ENCODE peak calls at places on chromosomes 11 and 22, in seven cellular contexts. G is neuronal stem cell, J is H1, X is IMR-90, I is mesendoderm, N is H9, L is trophoblast cell. F is an unnamed sample.

GRCh38 chr11:59629996-59630395 is 14.4 kb upstream of the OSBP start:
- DNase-seq in G (no peak), X (no peak), L (no peak), J (no peak), N (no peak), I (no peak), F (no peak)

GRCh38 chr11:47179655-47179991 is 2.9 kb upstream of the ARFGAP2 start:
- DNase-seq in L (peak), J (no peak), X (peak), N (peak), I (peak), G (peak), F (peak)

GRCh38 chr22:30869996-30870395 is 98.6 kb downstream of the MORC2 start:
- DNase-seq in J (no peak), G (no peak), N (no peak), I (no peak), L (no peak), X (no peak), F (no peak)

GRCh38 chr22:50399751-50400331 is 56.7 kb downstream of the PPP6R2 start:
- DNase-seq in L (peak), I (peak), J (peak), X (no peak), N (peak), G (peak), F (peak)

GRCh38 chr22:24592846-24593809 is at the start of gene LRRC75B:
- DNase-seq in N (peak), X (peak), L (peak), I (peak), G (peak), J (peak), F (peak)

GRCh38 chr11:100739636-100740035 is 52.5 kb downstream of the ARHGAP42 start:
- DNase-seq in J (no peak), I (peak), X (peak), L (peak), N (no peak), G (no peak), F (peak)

GRCh38 chr11:9639985-9640384 is 23.9 kb upstream of the SWAP70 start:
- DNase-seq in X (no peak), G (no peak), L (peak), N (no peak), I (no peak), J (no peak), F (no peak)

GRCh38 chr11:120035756-120036155 is 102.2 kb downstream of the TRIM29 start:
- DNase-seq in L (no peak), N (no peak), X (no peak), J (no peak), G (no peak), I (no peak), F (no peak)

GRCh38 chr11:115266066-115266465 is 238.1 kb downstream of the CADM1 start:
- DNase-seq in G (no peak), N (no peak), L (no peak), X (no peak), J (no peak), I (no peak), F (no peak)

GRCh38 chr11:14117632-14118031 is 155.1 kb downstream of the SPON1 start:
- DNase-seq in I (no peak), L (no peak), J (no peak), X (no peak), G (no peak), N (no peak), F (no peak)

GRCh38 chr22:33431300-33431699 is 373.1 kb upstream of the SYN3 start:
- DNase-seq in X (no peak), I (no peak), L (no peak), G (no peak), N (no peak), J (no peak), F (no peak)

GRCh38 chr11:68962527-68963250 is 18.1 kb downstream of the MRGPRD start:
- DNase-seq in G (no peak), X (no peak), N (peak), I (no peak), L (peak), J (no peak), F (no peak)

GRCh38 chr11:44597358-44598009 is 32.0 kb downstream of the CD82 start:
- DNase-seq in J (no peak), L (no peak), N (no peak), X (no peak), I (no peak), G (no peak), F (no peak)

GRCh38 chr11:35166369-35167360 is 27.7 kb downstream of the CD44 start:
- DNase-seq in X (peak), L (peak), J (no peak), N (no peak), I (no peak), G (no peak), F (peak)

GRCh38 chr11:69638941-69639681 is 1.8 kb upstream of the CCND1 start:
- DNase-seq in I (peak), G (peak), J (peak), N (peak), L (peak), X (peak), F (peak)

GRCh38 chr11:25535462-25535861 is 796.5 kb upstream of the ANO3 start:
- DNase-seq in G (no peak), L (no peak), X (no peak), I (no peak), J (no peak), N (no peak), F (peak)

GRCh38 chr11:79226136-79226535 is 214.7 kb downstream of the TENM4 start:
- DNase-seq in I (no peak), N (no peak), X (no peak), J (no peak), L (no peak), G (no peak), F (no peak)

GRCh38 chr22:42388130-42388797 is 43.9 kb downstream of the NFAM1 start:
- DNase-seq in I (peak), J (no peak), X (peak), G (no peak), L (no peak), N (no peak), F (no peak)
- H2BK120ac ChIP-seq in I (no peak), J (no peak), X (no peak), G (no peak), L (no peak), N (no peak), F (no peak)

DNA sequence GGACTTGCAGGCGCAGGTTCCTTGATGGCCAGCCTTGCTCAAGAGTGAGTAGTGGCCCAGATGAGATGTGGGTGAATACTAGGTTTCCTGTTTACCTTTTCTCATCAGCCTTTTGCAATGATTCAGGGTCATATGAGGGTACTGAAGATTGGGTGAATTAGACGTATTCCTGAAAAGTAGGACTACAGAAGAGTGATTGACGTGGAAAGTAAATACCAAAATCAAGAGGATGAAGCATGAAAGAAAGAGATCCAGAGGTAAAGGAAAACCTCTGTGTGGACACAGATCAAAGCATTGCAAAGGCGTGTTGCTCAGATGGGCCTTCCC is 59.9 kb downstream of the CYB5R2 start:
- DNase-seq in G (no peak), N (no peak), J (no peak), X (no peak), I (no peak), L (peak), F (peak)
- H3K4me2 ChIP-seq in G (no peak), N (no peak), J (no peak), X (no peak), I (no peak), L (no peak), F (no peak)

GRCh38 chr11:75966546-75967287 is 151.7 kb downstream of the UVRAG start:
- DNase-seq in I (peak), G (no peak), N (no peak), X (peak), J (no peak), L (no peak), F (peak)
- H3K18ac ChIP-seq in I (no peak), G (no peak), N (no peak), X (peak), J (no peak), L (no peak), F (no peak)

GRCh38 chr22:17706947-17707346 is 67.3 kb downstream of the BID start:
- DNase-seq in L (no peak), I (no peak), X (no peak), G (no peak), J (no peak), N (no peak), F (no peak)

GRCh38 chr22:17700778-17701177 is 62.2 kb downstream of the BCL2L13 start:
- DNase-seq in J (no peak), I (peak), L (no peak), G (no peak), N (no peak), X (no peak), F (no peak)

GRCh38 chr22:17706451-17706900 is 67.8 kb downstream of the BID start:
- DNase-seq in J (no peak), I (peak), X (peak), N (peak), G (no peak), L (peak), F (peak)

GRCh38 chr22:17705565-17706450 is 67.3 kb downstream of the BCL2L13 start:
- DNase-seq in J (no peak), L (no peak), I (no peak), N (no peak), X (peak), G (no peak), F (peak)

GRCh38 chr22:17703811-17704210 is 65.3 kb downstream of the BCL2L13 start:
- DNase-seq in J (no peak), I (no peak), X (peak), G (no peak), N (no peak), L (no peak), F (no peak)
- H2BK120ac ChIP-seq in J (no peak), I (no peak), X (no peak), G (no peak), N (no peak), L (no peak), F (no peak)

DNA sequence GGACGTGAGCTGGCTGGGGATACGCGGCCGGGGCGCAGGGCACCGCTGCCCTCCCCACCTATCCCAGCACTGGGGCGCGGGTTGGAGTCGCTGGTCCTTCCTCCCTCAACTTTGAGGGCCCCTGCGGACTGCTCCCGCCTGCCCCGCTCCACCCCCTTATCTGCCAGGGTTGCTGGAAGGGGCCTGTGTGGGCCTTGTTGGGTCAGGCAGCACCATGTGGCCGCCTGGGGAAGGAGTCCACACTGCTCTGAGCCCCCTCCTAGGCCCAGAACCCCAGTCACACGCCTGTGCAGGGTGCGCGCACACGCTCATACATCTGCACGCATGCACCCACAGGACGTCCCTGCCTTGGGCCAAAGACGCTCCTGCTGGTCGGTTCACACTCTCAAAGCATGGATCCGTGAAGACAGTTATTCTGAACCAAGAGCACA is 595 bp downstream of the TUB start:
- DNase-seq in N (no peak), L (no peak), J (no peak), I (no peak), G (no peak), X (peak), F (peak)
- H3K4me2 ChIP-seq in N (peak), L (peak), J (peak), I (peak), G (peak), X (peak), F (peak)

GRCh38 chr11:131670876-131671275 is 300.5 kb downstream of the NTM start:
- DNase-seq in N (no peak), J (no peak), X (no peak), I (no peak), G (no peak), L (peak), F (no peak)

GRCh38 chr11:131672191-131672590 is 301.8 kb downstream of the NTM start:
- DNase-seq in N (no peak), J (no peak), X (peak), G (no peak), L (no peak), I (no peak), F (no peak)

GRCh38 chr11:131671764-131672163 is 301.3 kb downstream of the NTM start:
- DNase-seq in X (no peak), N (peak), I (peak), J (peak), G (no peak), L (no peak), F (no peak)

GRCh38 chr11:131668867-131669780 is 298.7 kb downstream of the NTM start:
- DNase-seq in G (peak), X (peak), J (no peak), L (peak), I (peak), N (peak), F (peak)

GRCh38 chr11:131671320-131671719 is 300.9 kb downstream of the NTM start:
- DNase-seq in I (no peak), G (no peak), X (no peak), L (no peak), N (no peak), J (no peak), F (no peak)
- H3K18ac ChIP-seq in I (no peak), G (peak), X (no peak), L (peak), N (no peak), J (no peak), F (no peak)

GRCh38 chr22:45359627-45360026 is 49.9 kb downstream of the FAM118A start:
- DNase-seq in N (no peak), L (no peak), I (no peak), J (no peak), G (no peak), X (no peak), F (no peak)
- H2BK120ac ChIP-seq in N (no peak), L (no peak), I (no peak), J (no peak), G (no peak), X (no peak), F (no peak)

GRCh38 chr22:46025973-46026906 is 49.3 kb upstream of the WNT7B start:
- DNase-seq in G (no peak), J (no peak), N (no peak), X (no peak), L (no peak), I (no peak), F (no peak)

GRCh38 chr22:46029036-46029435 is 52.1 kb upstream of the WNT7B start:
- DNase-seq in J (no peak), X (no peak), G (no peak), N (no peak), L (no peak), I (no peak), F (no peak)

GRCh38 chr22:46026907-46027218 is 49.9 kb upstream of the WNT7B start:
- DNase-seq in X (no peak), L (no peak), G (no peak), N (no peak), I (no peak), J (no peak), F (no peak)

GRCh38 chr22:46028069-46028991 is 51.4 kb upstream of the WNT7B start:
- DNase-seq in I (no peak), X (no peak), N (no peak), J (no peak), L (no peak), G (no peak), F (no peak)

DNA sequence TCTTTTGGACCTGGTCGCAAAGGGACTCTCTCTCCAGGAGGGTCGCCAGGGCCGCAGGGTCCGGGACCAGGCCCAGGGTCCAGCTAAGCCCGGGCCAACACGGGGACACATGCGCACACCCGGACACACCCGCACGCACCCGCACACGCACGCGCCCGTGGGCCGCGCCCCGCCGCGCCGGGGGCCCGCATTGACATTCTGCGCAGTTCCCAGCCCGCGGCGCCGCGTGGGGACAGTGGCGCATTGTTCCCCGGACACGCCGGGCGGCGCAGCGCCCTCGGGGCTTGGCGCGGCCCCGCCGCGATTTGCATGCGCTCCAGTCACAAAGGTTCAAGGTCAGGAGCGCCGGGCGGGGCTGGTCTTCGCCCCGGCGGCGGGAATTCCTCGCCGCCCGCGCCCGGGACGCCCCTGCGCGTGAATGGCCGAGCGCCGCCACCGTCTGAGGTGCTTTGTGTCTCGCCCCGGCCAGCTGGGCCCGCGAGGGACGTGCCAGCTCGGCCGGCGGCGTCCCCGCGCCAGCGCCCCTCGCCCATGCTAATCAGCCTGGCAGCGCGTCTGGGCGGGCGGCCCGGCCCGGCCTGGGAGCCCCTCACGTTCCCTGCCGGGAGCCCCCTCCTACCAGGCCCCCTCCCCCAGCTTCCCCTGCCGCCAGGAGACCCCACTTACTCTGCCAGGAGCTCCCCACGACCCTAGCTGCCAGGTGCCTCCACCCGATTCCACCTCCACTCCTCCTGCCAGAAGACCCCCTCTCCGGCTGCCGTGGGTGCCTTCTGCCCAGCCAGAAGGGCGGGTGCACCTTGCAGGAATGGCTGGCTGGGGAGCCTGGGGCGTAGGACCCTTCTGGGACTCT is 50.5 kb upstream of the WNT7B start:
- DNase-seq in G (no peak), J (no peak), N (no peak), X (no peak), L (peak), I (peak), F (no peak)
- H3K4me2 ChIP-seq in G (no peak), J (peak), N (peak), X (no peak), L (peak), I (peak), F (peak)